ENCODE peak calls at places on chromosomes 16 and 17, in six cellular contexts. G is posterior vena cava; C is activated CD8-positive, alpha-beta memory T cell treated with anti-CD3 and anti-CD28 coated beads for 1 hour; J is putamen; Z is HuH-7.5; L is KBM-7. O is an unnamed sample.

GRCh38 chr16:20938426-20938825 is 37.9 kb downstream of the LYRM1 start:
- DNase-seq in G (no peak), C (no peak), J (no peak), Z (no peak), L (peak), O (no peak)

GRCh38 chr17:47279062-47279801 is 25.6 kb downstream of the ITGB3 start:
- DNase-seq in G (peak), C (no peak), J (peak), Z (no peak), L (peak), O (no peak)

GRCh38 chr16:20865420-20866126 is 34.6 kb downstream of the DCUN1D3 start:
- DNase-seq in G (no peak), C (no peak), J (no peak), Z (no peak), L (no peak), O (no peak)

GRCh38 chr17:76529643-76530488 is 7.6 kb downstream of the CYGB start:
- DNase-seq in G (peak), C (no peak), J (no peak), Z (no peak), L (no peak), O (no peak)

GRCh38 chr17:75232786-75233185 is 27.3 kb downstream of the NUP85 start:
- DNase-seq in G (no peak), C (no peak), J (no peak), Z (no peak), L (no peak), O (no peak)

GRCh38 chr17:62929320-62929719 is 36.7 kb upstream of the TANC2 start:
- DNase-seq in G (no peak), C (no peak), J (no peak), Z (no peak), L (no peak), O (no peak)

GRCh38 chr17:3594056-3594810 is 15.0 kb downstream of the TRPV1 start:
- DNase-seq in G (no peak), C (no peak), J (peak), Z (no peak), L (no peak), O (no peak)

GRCh38 chr17:42623732-42624596 is 14.5 kb downstream of the TUBG1 start:
- DNase-seq in G (no peak), C (no peak), J (no peak), Z (no peak), L (no peak), O (no peak)

GRCh38 chr17:12041316-12041715 is 20.6 kb downstream of the MAP2K4 start:
- DNase-seq in G (no peak), C (no peak), J (no peak), Z (no peak), L (no peak), O (no peak)

O was measured in SK-N-MC.